ENCODE peak calls at places on chromosomes 16 and 17, in nine cellular contexts. X, L, O, K, Y, N, W, H and I are unnamed samples.

GRCh38 chr16:65154321-65154720 is 32.5 kb upstream of the CDH11 start:
- DNase-seq in X (no peak), L (no peak), O (no peak), K (peak; percentile 42), Y (no peak), N (no peak), W (no peak), H (no peak), I (no peak)

GRCh38 chr16:58114827-58115825 is 14.1 kb downstream of the CFAP20 start:
- DNase-seq in X (no peak), L (peak; percentile 49), O (no peak), K (no peak), Y (no peak), N (no peak), W (no peak), H (no peak), I (no peak)

GRCh38 chr17:33121272-33121671 is 129.6 kb downstream of the SPACA3 start:
- DNase-seq in X (no peak), L (no peak), O (no peak), K (no peak), Y (no peak), N (no peak), W (no peak), H (no peak), I (no peak)

GRCh38 chr17:56737741-56738161 is 96.0 kb downstream of the C17orf67 start:
- DNase-seq in X (peak; percentile 2), L (peak; percentile 35), O (no peak), K (no peak), Y (peak; percentile 11), N (no peak), W (no peak), H (no peak), I (no peak)

GRCh38 chr16:84718-85452 is 6.9 kb downstream of the MPG start:
- DNase-seq in X (no peak), L (peak; percentile 93), O (no peak), K (no peak), Y (no peak), N (peak; percentile 77), W (no peak), H (peak; percentile 79), I (no peak)

GRCh38 chr17:66930933-66931332 is 33.6 kb upstream of the CACNG4 start:
- DNase-seq in X (no peak), L (no peak), O (no peak), K (no peak), Y (peak; percentile 7), N (no peak), W (no peak), H (no peak), I (peak; percentile 40)

GRCh38 chr17:49157784-49158183 is 25.2 kb downstream of the B4GALNT2 start:
- DNase-seq in X (no peak), L (peak; percentile 26), O (no peak), K (no peak), Y (no peak), N (no peak), W (no peak), H (no peak), I (no peak)

GRCh38 chr17:5580367-5580766 is 3.9 kb downstream of the NLRP1 start:
- DNase-seq in X (no peak), L (peak; percentile 74), O (no peak), K (no peak), Y (no peak), N (no peak), W (no peak), H (no peak), I (no peak)

GRCh38 chr17:77476006-77476405 is 335.2 kb downstream of the SEC14L1 start:
- DNase-seq in X (no peak), L (no peak), O (no peak), K (no peak), Y (no peak), N (no peak), W (no peak), H (no peak), I (no peak)

GRCh38 chr16:1863681-1864460 is 8.1 kb downstream of the MEIOB start:
- DNase-seq in X (no peak), L (peak; percentile 66), O (no peak), K (no peak), Y (peak; percentile 47), N (no peak), W (no peak), H (peak; percentile 62), I (no peak)